ENCODE peak calls at places on chromosomes 16 and 17, in five cellular contexts. C, V, F, B and N are unnamed samples.

GRCh38 chr17:46976626-46977270 is 2.3 kb downstream of the RPRML start:
- DNase-seq in V (peak), C (no peak), F (no peak), B (no peak), N (no peak)

GRCh38 chr16:66337434-66338188 is 28.9 kb upstream of the CDH5 start:
- DNase-seq in B (no peak), C (no peak), F (no peak), V (no peak), N (no peak)

GRCh38 chr17:286571-286970 is 66.0 kb downstream of the RPH3AL start:
- DNase-seq in V (no peak), C (no peak), F (no peak), B (no peak), N (no peak)

GRCh38 chr17:39738568-39738901 is 797 bp downstream of the GRB7 start:
- DNase-seq in V (peak), F (no peak), B (no peak), C (no peak), N (peak)

GRCh38 chr17:63232565-63233310 is 213.4 kb downstream of the CYB561 start:
- DNase-seq in V (no peak), B (no peak), F (no peak), C (no peak), N (no peak)

GRCh38 chr17:34579979-34580684 is 750 bp downstream of the TMEM132E start:
- DNase-seq in C (peak), V (no peak), F (no peak), B (no peak), N (no peak)

GRCh38 chr17:64470676-64471075 is 21.8 kb downstream of the MILR1 start:
- DNase-seq in V (no peak), C (no peak), F (no peak), B (no peak), N (no peak)

GRCh38 chr17:44987194-44987882 is 19.2 kb upstream of the C1QL1 start:
- DNase-seq in C (no peak), B (no peak), F (no peak), V (no peak), N (no peak)

GRCh38 chr17:55295411-55296170 is 30.8 kb downstream of the HLF start:
- DNase-seq in B (peak), V (peak), F (no peak), C (peak), N (peak)

GRCh38 chr17:58264407-58265103 is 16.2 kb downstream of the MPO start:
- DNase-seq in C (no peak), B (no peak), V (no peak), F (no peak), N (no peak)

GRCh38 chr17:58557981-58558380 is 43.5 kb upstream of the MTMR4 start:
- DNase-seq in C (no peak), V (no peak), F (no peak), B (no peak), N (no peak)

GRCh38 chr17:39965017-39965699 is 2.4 kb downstream of the GSDMA start:
- DNase-seq in V (no peak), F (no peak), B (no peak), C (no peak), N (no peak)

GRCh38 chr17:47720754-47721533 is 12.1 kb upstream of the TBX21 start:
- DNase-seq in F (no peak), V (no peak), C (no peak), B (peak), N (peak)

GRCh38 chr17:79951361-79952264 is 84.1 kb downstream of the TBC1D16 start:
- DNase-seq in V (no peak), F (no peak), B (no peak), C (peak), N (peak)

GRCh38 chr16:62363451-62363850 is 327.2 kb upstream of the CDH8 start:
- DNase-seq in F (no peak), C (no peak), V (peak), B (no peak), N (no peak)

GRCh38 chr16:88693420-88694177 is 7.3 kb upstream of the SNAI3 start:
- DNase-seq in V (no peak), C (no peak), F (no peak), B (no peak), N (no peak)